ENCODE peak calls at places on chromosomes 13 and 19, in ten cellular contexts. One of them, this sample, is unnamed.
A peak's percentile ranks its signal among the peaks of the same experiment; 100 is the strongest.

GRCh38 chr19:16293133-16294085 is 31.2 kb upstream of the KLF2 start:
- DNase-seq in tibial artery: peak; percentile 92
- DNase-seq in PC-3: peak; percentile 90
- DNase-seq in cardiac fibroblast: peak; percentile 99
- DNase-seq in hepatocyte: peak; percentile 84
- DNase-seq in colonic mucosa: peak; percentile 68
- DNase-seq in Calu3: peak; percentile 12
- DNase-seq in lower lobe of right lung: no peak
- DNase-seq in Peyer's patch: peak; percentile 72
- DNase-seq in brain microvascular endothelial cell: peak; percentile 96
- DNase-seq in this sample: no peak

GRCh38 chr19:34482380-34483250 is 1.1 kb downstream of the WTIP start:
- DNase-seq in tibial artery: peak; percentile 68
- DNase-seq in cardiac fibroblast: peak; percentile 52
- DNase-seq in Calu3: peak; percentile 34
- DNase-seq in colonic mucosa: no peak
- DNase-seq in lower lobe of right lung: no peak
- DNase-seq in hepatocyte: peak; percentile 60
- DNase-seq in Peyer's patch: peak; percentile 42
- DNase-seq in PC-3: no peak
- DNase-seq in brain microvascular endothelial cell: no peak
- DNase-seq in this sample: no peak

GRCh38 chr19:3670258-3670795 is 29.9 kb downstream of the PIP5K1C start:
- DNase-seq in cardiac fibroblast: peak; percentile 93
- DNase-seq in Calu3: no peak
- DNase-seq in tibial artery: peak; percentile 98
- DNase-seq in PC-3: no peak
- DNase-seq in lower lobe of right lung: no peak
- DNase-seq in hepatocyte: peak; percentile 49
- DNase-seq in brain microvascular endothelial cell: peak; percentile 65
- DNase-seq in colonic mucosa: peak; percentile 49
- DNase-seq in Peyer's patch: peak; percentile 71
- DNase-seq in this sample: no peak

GRCh38 chr19:46416077-46416709 is 2.8 kb upstream of the CCDC8 start:
- DNase-seq in colonic mucosa: peak; percentile 73
- DNase-seq in Peyer's patch: peak; percentile 73
- DNase-seq in Calu3: peak; percentile 82
- DNase-seq in hepatocyte: peak; percentile 97
- DNase-seq in lower lobe of right lung: peak; percentile 89
- DNase-seq in tibial artery: peak; percentile 92
- DNase-seq in PC-3: peak; percentile 63
- DNase-seq in brain microvascular endothelial cell: peak; percentile 87
- DNase-seq in cardiac fibroblast: peak; percentile 95
- DNase-seq in this sample: peak; percentile 57

GRCh38 chr13:106523566-106523965 is 11.9 kb downstream of the EFNB2 start:
- DNase-seq in Peyer's patch: no peak
- DNase-seq in hepatocyte: no peak
- DNase-seq in cardiac fibroblast: peak; percentile 34
- DNase-seq in Calu3: no peak
- DNase-seq in tibial artery: no peak
- DNase-seq in brain microvascular endothelial cell: no peak
- DNase-seq in lower lobe of right lung: no peak
- DNase-seq in colonic mucosa: no peak
- DNase-seq in PC-3: no peak
- DNase-seq in this sample: no peak

GRCh38 chr13:112688560-112689497 is 1.0 kb upstream of the ATP11A start:
- DNase-seq in hepatocyte: no peak
- DNase-seq in PC-3: no peak
- DNase-seq in colonic mucosa: peak; percentile 27
- DNase-seq in Calu3: no peak
- DNase-seq in lower lobe of right lung: peak; percentile 89
- DNase-seq in brain microvascular endothelial cell: no peak
- DNase-seq in Peyer's patch: peak; percentile 56
- DNase-seq in tibial artery: peak; percentile 66
- DNase-seq in cardiac fibroblast: no peak
- DNase-seq in this sample: no peak

GRCh38 chr19:44113784-44114390 is 688 bp downstream of the ZNF225 start:
- DNase-seq in Peyer's patch: no peak
- DNase-seq in tibial artery: no peak
- DNase-seq in lower lobe of right lung: no peak
- DNase-seq in Calu3: peak; percentile 3
- DNase-seq in brain microvascular endothelial cell: no peak
- DNase-seq in PC-3: no peak
- DNase-seq in colonic mucosa: peak; percentile 22
- DNase-seq in hepatocyte: no peak
- DNase-seq in cardiac fibroblast: no peak
- DNase-seq in this sample: no peak

GRCh38 chr19:48344892-48345291 is 18.8 kb downstream of the TMEM143 start:
- DNase-seq in lower lobe of right lung: no peak
- DNase-seq in hepatocyte: no peak
- DNase-seq in PC-3: no peak
- DNase-seq in Peyer's patch: no peak
- DNase-seq in cardiac fibroblast: no peak
- DNase-seq in Calu3: no peak
- DNase-seq in colonic mucosa: no peak
- DNase-seq in tibial artery: no peak
- DNase-seq in brain microvascular endothelial cell: no peak
- DNase-seq in this sample: no peak

GRCh38 chr19:12687496-12688196 is at the start of gene GNG14:
- DNase-seq in lower lobe of right lung: no peak
- DNase-seq in Peyer's patch: no peak
- DNase-seq in cardiac fibroblast: no peak
- DNase-seq in hepatocyte: no peak
- DNase-seq in PC-3: no peak
- DNase-seq in colonic mucosa: no peak
- DNase-seq in tibial artery: peak; percentile 54
- DNase-seq in brain microvascular endothelial cell: no peak
- DNase-seq in Calu3: no peak
- DNase-seq in this sample: no peak

GRCh38 chr19:31450696-31451095 is 101.5 kb upstream of the TSHZ3 start:
- DNase-seq in tibial artery: no peak
- DNase-seq in lower lobe of right lung: no peak
- DNase-seq in brain microvascular endothelial cell: no peak
- DNase-seq in PC-3: no peak
- DNase-seq in hepatocyte: no peak
- DNase-seq in cardiac fibroblast: no peak
- DNase-seq in colonic mucosa: no peak
- DNase-seq in Peyer's patch: no peak
- DNase-seq in Calu3: no peak
- DNase-seq in this sample: no peak

GRCh38 chr19:17784201-17785008 is 10.5 kb upstream of the B3GNT3 start:
- DNase-seq in colonic mucosa: peak; percentile 80
- DNase-seq in hepatocyte: peak; percentile 84
- DNase-seq in Calu3: peak; percentile 67
- DNase-seq in lower lobe of right lung: peak; percentile 71
- DNase-seq in cardiac fibroblast: peak; percentile 74
- DNase-seq in Peyer's patch: peak; percentile 89
- DNase-seq in tibial artery: peak; percentile 71
- DNase-seq in brain microvascular endothelial cell: peak; percentile 55
- DNase-seq in PC-3: peak; percentile 71
- DNase-seq in this sample: peak; percentile 85

GRCh38 chr13:44142540-44142867 is 231.1 kb upstream of the SERP2 start:
- DNase-seq in brain microvascular endothelial cell: no peak
- DNase-seq in colonic mucosa: peak; percentile 32
- DNase-seq in cardiac fibroblast: no peak
- DNase-seq in Peyer's patch: no peak
- DNase-seq in tibial artery: no peak
- DNase-seq in hepatocyte: peak; percentile 23
- DNase-seq in PC-3: no peak
- DNase-seq in lower lobe of right lung: no peak
- DNase-seq in Calu3: no peak
- DNase-seq in this sample: no peak

GRCh38 chr13:45082964-45083363 is 37.3 kb upstream of the GTF2F2 start:
- DNase-seq in Peyer's patch: no peak
- DNase-seq in brain microvascular endothelial cell: peak; percentile 3
- DNase-seq in PC-3: peak; percentile 92
- DNase-seq in colonic mucosa: no peak
- DNase-seq in lower lobe of right lung: no peak
- DNase-seq in cardiac fibroblast: peak; percentile 11
- DNase-seq in Calu3: no peak
- DNase-seq in tibial artery: no peak
- DNase-seq in hepatocyte: no peak
- DNase-seq in this sample: no peak

GRCh38 chr13:101640797-101641400 is 188.4 kb downstream of the ITGBL1 start:
- DNase-seq in colonic mucosa: no peak
- DNase-seq in cardiac fibroblast: peak; percentile 46
- DNase-seq in brain microvascular endothelial cell: peak; percentile 34
- DNase-seq in hepatocyte: no peak
- DNase-seq in Peyer's patch: no peak
- DNase-seq in lower lobe of right lung: no peak
- DNase-seq in Calu3: no peak
- DNase-seq in PC-3: peak; percentile 95
- DNase-seq in tibial artery: no peak
- DNase-seq in this sample: no peak

GRCh38 chr13:67075239-67075638 is 154.9 kb downstream of the PCDH9 start:
- DNase-seq in tibial artery: no peak
- DNase-seq in colonic mucosa: no peak
- DNase-seq in PC-3: peak; percentile 1
- DNase-seq in brain microvascular endothelial cell: no peak
- DNase-seq in hepatocyte: no peak
- DNase-seq in Peyer's patch: no peak
- DNase-seq in cardiac fibroblast: peak; percentile 71
- DNase-seq in lower lobe of right lung: no peak
- DNase-seq in Calu3: no peak
- DNase-seq in this sample: no peak

GRCh38 chr13:34555988-34556387 is 386.1 kb upstream of the NBEA start:
- DNase-seq in Peyer's patch: no peak
- DNase-seq in lower lobe of right lung: no peak
- DNase-seq in brain microvascular endothelial cell: no peak
- DNase-seq in hepatocyte: peak; percentile 7
- DNase-seq in Calu3: no peak
- DNase-seq in tibial artery: no peak
- DNase-seq in colonic mucosa: no peak
- DNase-seq in cardiac fibroblast: peak; percentile 33
- DNase-seq in PC-3: no peak
- DNase-seq in this sample: no peak

GRCh38 chr13:64725492-64725891 is 2504.6 kb downstream of the PCDH9 start:
- DNase-seq in PC-3: no peak
- DNase-seq in lower lobe of right lung: no peak
- DNase-seq in cardiac fibroblast: no peak
- DNase-seq in Calu3: no peak
- DNase-seq in Peyer's patch: no peak
- DNase-seq in colonic mucosa: no peak
- DNase-seq in tibial artery: no peak
- DNase-seq in hepatocyte: no peak
- DNase-seq in brain microvascular endothelial cell: no peak
- DNase-seq in this sample: no peak

GRCh38 chr13:111204438-111205177 is 89.5 kb downstream of the ARHGEF7 start:
- DNase-seq in colonic mucosa: no peak
- DNase-seq in tibial artery: peak; percentile 85
- DNase-seq in Calu3: no peak
- DNase-seq in lower lobe of right lung: peak; percentile 73
- DNase-seq in brain microvascular endothelial cell: peak; percentile 66
- DNase-seq in Peyer's patch: no peak
- DNase-seq in PC-3: no peak
- DNase-seq in cardiac fibroblast: peak; percentile 84
- DNase-seq in hepatocyte: peak; percentile 85
- DNase-seq in this sample: no peak

GRCh38 chr13:95552539-95553270 is at the start of gene CLDN10:
- DNase-seq in brain microvascular endothelial cell: no peak
- DNase-seq in cardiac fibroblast: no peak
- DNase-seq in tibial artery: no peak
- DNase-seq in lower lobe of right lung: no peak
- DNase-seq in colonic mucosa: peak; percentile 19
- DNase-seq in Peyer's patch: no peak
- DNase-seq in Calu3: peak; percentile 50
- DNase-seq in hepatocyte: no peak
- DNase-seq in PC-3: no peak
- DNase-seq in this sample: peak; percentile 29
- TF ChIP-seq CTCF in brain microvascular endothelial cell: peak; percentile 39
- TF ChIP-seq CTCF in cardiac fibroblast: no peak
- TF ChIP-seq CTCF in tibial artery: no peak
- TF ChIP-seq CTCF in lower lobe of right lung: no peak
- TF ChIP-seq CTCF in colonic mucosa: no peak
- TF ChIP-seq CTCF in Peyer's patch: no peak
- TF ChIP-seq CTCF in Calu3: no peak
- TF ChIP-seq CTCF in hepatocyte: peak; percentile 40
- TF ChIP-seq CTCF in PC-3: no peak
- TF ChIP-seq CTCF in this sample: no peak

GRCh38 chr13:40146063-40146462 is 490.6 kb downstream of the COG6 start:
- DNase-seq in Calu3: no peak
- DNase-seq in brain microvascular endothelial cell: no peak
- DNase-seq in colonic mucosa: no peak
- DNase-seq in PC-3: no peak
- DNase-seq in lower lobe of right lung: no peak
- DNase-seq in cardiac fibroblast: no peak
- DNase-seq in tibial artery: no peak
- DNase-seq in Peyer's patch: no peak
- DNase-seq in hepatocyte: no peak
- DNase-seq in this sample: no peak
- TF ChIP-seq CTCF in Calu3: no peak
- TF ChIP-seq CTCF in brain microvascular endothelial cell: peak; percentile 27
- TF ChIP-seq CTCF in colonic mucosa: no peak
- TF ChIP-seq CTCF in PC-3: peak; percentile 24
- TF ChIP-seq CTCF in lower lobe of right lung: no peak
- TF ChIP-seq CTCF in cardiac fibroblast: no peak
- TF ChIP-seq CTCF in tibial artery: no peak
- TF ChIP-seq CTCF in Peyer's patch: no peak
- TF ChIP-seq CTCF in hepatocyte: no peak
- TF ChIP-seq CTCF in this sample: no peak

DNA sequence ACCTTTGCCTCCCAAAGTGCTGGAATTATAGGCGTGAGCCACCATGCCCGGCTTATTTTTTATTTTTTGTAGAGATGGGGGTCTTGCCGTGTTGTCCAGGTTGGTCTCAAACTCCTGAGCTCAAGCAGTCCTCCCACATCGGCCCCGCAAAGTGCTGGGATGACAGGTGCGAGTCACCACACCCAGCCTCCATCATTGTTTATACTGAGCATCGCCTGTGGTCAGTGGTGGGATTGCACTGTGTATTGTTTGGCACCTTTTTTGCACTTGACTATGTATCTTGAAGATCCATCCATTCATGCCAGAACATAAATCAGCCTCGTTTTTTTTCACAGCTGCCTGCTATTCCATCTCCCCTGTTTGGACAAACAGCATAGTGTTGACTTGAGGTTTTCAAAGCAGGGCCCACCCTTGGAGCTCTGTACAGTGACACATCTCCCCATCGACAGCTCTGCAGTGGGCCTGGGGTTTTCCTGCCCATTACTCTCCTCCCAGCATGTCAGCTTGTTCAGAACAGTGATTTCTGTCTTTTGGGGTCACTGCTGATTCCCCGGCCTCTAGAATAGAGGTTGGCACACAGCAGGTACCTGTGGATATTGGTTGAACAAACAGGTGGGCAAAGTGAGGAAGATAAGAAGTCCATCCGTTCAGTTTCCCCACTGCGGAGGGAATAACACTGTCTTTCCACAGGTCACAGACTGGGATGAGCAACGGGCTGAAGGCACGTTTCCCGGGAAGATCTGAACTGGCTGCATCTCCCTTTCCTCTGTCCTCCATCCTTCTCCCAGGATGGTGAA is 8.2 kb upstream of the UPK1A start:
- DNase-seq in brain microvascular endothelial cell: peak; percentile 65
- DNase-seq in Peyer's patch: no peak
- DNase-seq in lower lobe of right lung: no peak
- DNase-seq in colonic mucosa: no peak
- DNase-seq in hepatocyte: no peak
- DNase-seq in PC-3: peak; percentile 18
- DNase-seq in cardiac fibroblast: no peak
- DNase-seq in tibial artery: no peak
- DNase-seq in Calu3: no peak
- DNase-seq in this sample: no peak
- TF ChIP-seq CTCF in brain microvascular endothelial cell: peak; percentile 41
- TF ChIP-seq CTCF in Peyer's patch: no peak
- TF ChIP-seq CTCF in lower lobe of right lung: no peak
- TF ChIP-seq CTCF in colonic mucosa: no peak
- TF ChIP-seq CTCF in hepatocyte: no peak
- TF ChIP-seq CTCF in PC-3: peak; percentile 20
- TF ChIP-seq CTCF in cardiac fibroblast: peak; percentile 13
- TF ChIP-seq CTCF in tibial artery: no peak
- TF ChIP-seq CTCF in Calu3: peak; percentile 41
- TF ChIP-seq CTCF in this sample: no peak

GRCh38 chr13:51044023-51044665 is 66.9 kb downstream of the C13orf42 start:
- DNase-seq in Peyer's patch: no peak
- DNase-seq in hepatocyte: peak; percentile 19
- DNase-seq in lower lobe of right lung: no peak
- DNase-seq in cardiac fibroblast: no peak
- DNase-seq in Calu3: no peak
- DNase-seq in brain microvascular endothelial cell: no peak
- DNase-seq in tibial artery: no peak
- DNase-seq in colonic mucosa: no peak
- DNase-seq in PC-3: no peak
- DNase-seq in this sample: no peak
- TF ChIP-seq CTCF in Peyer's patch: no peak
- TF ChIP-seq CTCF in hepatocyte: no peak
- TF ChIP-seq CTCF in lower lobe of right lung: no peak
- TF ChIP-seq CTCF in cardiac fibroblast: no peak
- TF ChIP-seq CTCF in Calu3: no peak
- TF ChIP-seq CTCF in brain microvascular endothelial cell: no peak
- TF ChIP-seq CTCF in tibial artery: no peak
- TF ChIP-seq CTCF in colonic mucosa: no peak
- TF ChIP-seq CTCF in PC-3: peak; percentile 23
- TF ChIP-seq CTCF in this sample: no peak